ENCODE peak calls at places on chromosomes 5 and 9, in eight cellular contexts. M, G, H, U, X, D, N and W are unnamed samples. For H3K9me3, the result is how much of the 10 kb centered on the place peaks cover.

GRCh38 chr5:73448072-73448432 is 525 bp downstream of the FOXD1 start:
- DNase-seq in M (peak), G (no peak), H (no peak), U (no peak), X (no peak), D (no peak), N (peak), W (no peak)

GRCh38 chr5:159582756-159583523 is 252.7 kb upstream of the IL12B start:
- DNase-seq in M (no peak), G (peak), H (no peak), U (no peak), X (no peak), D (no peak), N (no peak), W (no peak)

GRCh38 chr5:138438724-138439536 is at the start of gene REEP2:
- DNase-seq in M (peak), G (peak), H (peak), U (peak), X (no peak), D (peak), N (no peak), W (peak)

GRCh38 chr5:56696900-56697299 is 118.4 kb upstream of the MAP3K1 start:
- DNase-seq in M (no peak), G (no peak), H (peak), U (no peak), X (peak), D (peak), N (no peak), W (peak)

GRCh38 chr9:16367605-16368424 is 502.7 kb downstream of the BNC2 start:
- DNase-seq in M (no peak), G (no peak), H (no peak), U (no peak), X (no peak), D (no peak), N (no peak), W (no peak)

GRCh38 chr5:124259017-124259416 is 487.4 kb downstream of the ZNF608 start:
- DNase-seq in M (no peak), G (no peak), H (no peak), U (no peak), X (no peak), D (no peak), N (no peak), W (no peak)

GRCh38 chr5:38605610-38606009 is 49.2 kb upstream of the LIFR start:
- DNase-seq in M (no peak), G (no peak), H (no peak), U (no peak), X (no peak), D (no peak), N (no peak), W (no peak)

GRCh38 chr5:159704160-159704559 is 212.1 kb upstream of the ADRA1B start:
- DNase-seq in M (no peak), G (no peak), H (no peak), U (no peak), X (no peak), D (no peak), N (no peak), W (no peak)

GRCh38 chr9:89425024-89425805 is 72.7 kb downstream of the SEMA4D start:
- DNase-seq in M (no peak), G (no peak), H (no peak), U (no peak), X (no peak), D (peak), N (peak), W (no peak)

GRCh38 chr9:89428222-89428761 is 69.6 kb downstream of the SEMA4D start:
- DNase-seq in M (no peak), G (no peak), H (no peak), U (no peak), X (no peak), D (peak), N (peak), W (no peak)

GRCh38 chr9:89425921-89426388 is 72.0 kb downstream of the SEMA4D start:
- DNase-seq in M (no peak), G (no peak), H (no peak), U (no peak), X (no peak), D (no peak), N (peak), W (peak)

GRCh38 chr9:89427621-89428221 is 70.2 kb downstream of the SEMA4D start:
- DNase-seq in M (no peak), G (no peak), H (no peak), U (no peak), X (no peak), D (peak), N (peak), W (no peak)

GRCh38 chr9:89426389-89426961 is 71.4 kb downstream of the SEMA4D start:
- DNase-seq in M (no peak), G (no peak), H (no peak), U (no peak), X (no peak), D (no peak), N (peak), W (no peak)
- TF ChIP-seq POLR2A in M (no peak), G (no peak), H (no peak), U (no peak), X (no peak), D (no peak), N (no peak), W (no peak)

GRCh38 chr9:122444366-122444765 is 33.4 kb downstream of the OR1J1 start:
- DNase-seq in M (no peak), G (no peak), H (no peak), U (peak), X (no peak), D (no peak), N (peak), W (no peak)

GRCh38 chr9:122445155-122445749 is 32.5 kb downstream of the OR1J1 start:
- DNase-seq in M (no peak), G (no peak), H (no peak), U (no peak), X (no peak), D (no peak), N (no peak), W (no peak)

GRCh38 chr9:122446819-122447484 is 30.8 kb downstream of the OR1J1 start:
- DNase-seq in M (no peak), G (no peak), H (no peak), U (no peak), X (no peak), D (no peak), N (no peak), W (no peak)

GRCh38 chr9:122442568-122442967 is 35.2 kb downstream of the OR1J1 start:
- DNase-seq in M (no peak), G (no peak), H (no peak), U (no peak), X (no peak), D (no peak), N (no peak), W (no peak)
- H3K9me3 ChIP-seq in M (under half), G (under half), H (under half), U (under half), X (under half), D (under half), N (under half), W (under half)

DNA sequence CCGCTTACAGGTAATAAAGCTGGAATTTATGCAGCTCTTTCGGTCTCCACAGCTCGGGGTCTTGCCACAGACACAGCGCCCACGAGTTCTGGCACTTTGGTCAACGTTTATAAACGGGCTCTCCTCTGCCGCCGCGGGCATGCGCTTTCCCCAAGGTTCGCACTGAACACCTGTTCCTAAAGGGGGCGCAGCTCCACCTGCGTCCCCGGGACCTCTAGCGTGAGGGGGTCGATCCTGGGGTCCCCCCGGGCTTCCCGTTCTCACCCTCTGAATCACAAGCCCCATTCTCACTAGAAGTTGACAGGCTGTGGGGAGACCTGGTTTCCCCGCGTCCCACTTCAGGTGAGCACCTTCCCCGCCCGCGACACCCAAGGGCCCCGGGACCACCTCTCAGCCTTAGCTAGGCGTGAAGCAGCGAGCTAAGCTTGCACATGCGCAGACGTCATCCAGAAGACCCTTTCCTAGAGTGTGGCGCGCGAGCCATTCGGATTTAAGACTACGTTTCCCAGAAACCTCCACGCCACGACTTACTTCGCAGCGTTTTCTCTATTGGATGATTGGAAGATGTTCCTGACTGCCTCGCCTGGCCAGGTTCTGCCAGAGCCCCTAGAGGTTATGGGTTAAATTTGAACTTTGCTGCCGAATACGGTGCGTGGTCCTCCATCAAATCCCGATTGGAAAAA is 21.3 kb upstream of the ZNF782 start:
- DNase-seq in M (peak), G (peak), H (no peak), U (peak), X (no peak), D (peak), N (peak), W (peak)
- TF ChIP-seq POLR2A in M (no peak), G (no peak), H (no peak), U (no peak), X (no peak), D (no peak), N (no peak), W (no peak)

GRCh38 chr5:26232706-26233105 is 805.7 kb downstream of the CDH9 start:
- DNase-seq in M (peak), G (no peak), H (no peak), U (no peak), X (no peak), D (no peak), N (no peak), W (no peak)

GRCh38 chr5:26231316-26231715 is 807.1 kb downstream of the CDH9 start:
- DNase-seq in M (no peak), G (no peak), H (no peak), U (no peak), X (no peak), D (no peak), N (no peak), W (no peak)

GRCh38 chr5:26237489-26237888 is 800.9 kb downstream of the CDH9 start:
- DNase-seq in M (peak), G (no peak), H (no peak), U (no peak), X (no peak), D (no peak), N (no peak), W (no peak)

DNA sequence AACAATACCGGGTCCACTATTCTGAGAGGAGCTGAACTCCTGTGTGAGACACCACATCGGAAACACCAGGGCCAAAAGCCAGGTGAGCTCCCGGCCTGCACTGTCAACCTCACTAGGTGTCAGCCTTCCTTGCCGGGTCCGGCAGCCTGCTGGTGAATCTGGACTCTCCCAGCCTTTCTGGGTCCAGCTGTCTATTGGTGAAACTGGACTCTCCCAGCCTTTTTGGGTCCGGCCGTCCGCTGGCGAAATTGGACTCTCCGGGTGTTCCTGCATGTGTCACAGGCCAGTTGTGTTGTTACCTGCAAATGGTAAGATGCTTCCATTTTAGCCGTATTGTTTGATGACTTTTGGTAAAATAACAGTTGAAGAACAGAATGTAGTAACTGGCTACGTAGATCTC is 801.5 kb downstream of the CDH9 start:
- DNase-seq in M (peak), G (no peak), H (no peak), U (no peak), X (no peak), D (no peak), N (no peak), W (no peak)
- H3K9me3 ChIP-seq in M (under half), G (under half), H (under half), U (under half), X (under half), D (under half), N (under half), W (under half)

GRCh38 chr5:176365663-176366574 is 632 bp downstream of the ARL10 start:
- DNase-seq in M (peak), G (no peak), H (peak), U (no peak), X (no peak), D (peak), N (peak), W (peak)
- TF ChIP-seq POLR2A in M (no peak), G (no peak), H (no peak), U (no peak), X (no peak), D (no peak), N (peak), W (no peak)

GRCh38 chr9:11749396-11749795 is 943.8 kb upstream of the TYRP1 start:
- DNase-seq in M (no peak), G (no peak), H (no peak), U (no peak), X (no peak), D (no peak), N (no peak), W (no peak)
- H3K9me3 ChIP-seq in M (under half), G (under half), H (under half), U (under half), X (under half), D (under half), N (under half), W (under half)